ENCODE peak calls at places on chromosomes 11 and 22, in nine cellular contexts. One of them, this sample, is unnamed. For H4K20me1, the result is how much of the 10 kb centered on the place peaks cover.

GRCh38 chr11:31804439-31805036 is 6.6 kb downstream of the PAX6 start:
- DNase-seq in PC-3: no peak
- DNase-seq in hepatocyte: no peak
- DNase-seq in neural progenitor cell: peak
- DNase-seq in MM.1S: no peak
- DNase-seq in HCT116: no peak
- DNase-seq in OCI-LY7: no peak
- DNase-seq in SK-N-SH: peak
- DNase-seq in GM23338: peak
- DNase-seq in this sample: no peak

GRCh38 chr22:35526333-35526979 is 14.2 kb upstream of the RASD2 start:
- DNase-seq in PC-3: no peak
- DNase-seq in hepatocyte: no peak
- DNase-seq in neural progenitor cell: peak
- DNase-seq in MM.1S: no peak
- DNase-seq in HCT116: no peak
- DNase-seq in OCI-LY7: no peak
- DNase-seq in SK-N-SH: no peak
- DNase-seq in GM23338: no peak
- DNase-seq in this sample: no peak

GRCh38 chr11:35111171-35112055 is 27.6 kb upstream of the CD44 start:
- DNase-seq in PC-3: peak
- DNase-seq in hepatocyte: no peak
- DNase-seq in neural progenitor cell: no peak
- DNase-seq in MM.1S: no peak
- DNase-seq in HCT116: no peak
- DNase-seq in OCI-LY7: no peak
- DNase-seq in SK-N-SH: no peak
- DNase-seq in GM23338: no peak
- DNase-seq in this sample: peak

GRCh38 chr11:78256962-78257361 is 68.2 kb downstream of the USP35 start:
- DNase-seq in PC-3: no peak
- DNase-seq in hepatocyte: peak
- DNase-seq in neural progenitor cell: no peak
- DNase-seq in MM.1S: no peak
- DNase-seq in HCT116: no peak
- DNase-seq in OCI-LY7: no peak
- DNase-seq in SK-N-SH: no peak
- DNase-seq in GM23338: no peak
- DNase-seq in this sample: peak

GRCh38 chr22:22110548-22111266 is 128.1 kb upstream of the TOP3B start:
- DNase-seq in PC-3: peak
- DNase-seq in hepatocyte: peak
- DNase-seq in neural progenitor cell: peak
- DNase-seq in MM.1S: peak
- DNase-seq in HCT116: peak
- DNase-seq in OCI-LY7: peak
- DNase-seq in SK-N-SH: peak
- DNase-seq in GM23338: peak
- DNase-seq in this sample: peak

GRCh38 chr11:35541621-35542375 is 16.4 kb upstream of the PAMR1 start:
- DNase-seq in PC-3: no peak
- DNase-seq in hepatocyte: peak
- DNase-seq in neural progenitor cell: no peak
- DNase-seq in MM.1S: no peak
- DNase-seq in HCT116: no peak
- DNase-seq in OCI-LY7: no peak
- DNase-seq in SK-N-SH: no peak
- DNase-seq in GM23338: no peak
- DNase-seq in this sample: peak

GRCh38 chr11:68231598-68231997 is 18.5 kb upstream of the KMT5B start:
- DNase-seq in PC-3: no peak
- DNase-seq in hepatocyte: no peak
- DNase-seq in neural progenitor cell: no peak
- DNase-seq in MM.1S: no peak
- DNase-seq in HCT116: no peak
- DNase-seq in OCI-LY7: no peak
- DNase-seq in SK-N-SH: no peak
- DNase-seq in GM23338: no peak
- DNase-seq in this sample: no peak

GRCh38 chr11:27444801-27445215 is 27.8 kb downstream of the LGR4 start:
- DNase-seq in PC-3: peak
- DNase-seq in hepatocyte: no peak
- DNase-seq in neural progenitor cell: peak
- DNase-seq in MM.1S: no peak
- DNase-seq in HCT116: no peak
- DNase-seq in OCI-LY7: no peak
- DNase-seq in SK-N-SH: no peak
- DNase-seq in GM23338: peak
- DNase-seq in this sample: no peak

GRCh38 chr11:87290304-87290922 is 252.7 kb downstream of the TMEM135 start:
- DNase-seq in PC-3: peak
- DNase-seq in hepatocyte: peak
- DNase-seq in neural progenitor cell: peak
- DNase-seq in MM.1S: peak
- DNase-seq in HCT116: peak
- DNase-seq in OCI-LY7: peak
- DNase-seq in SK-N-SH: peak
- DNase-seq in GM23338: peak
- DNase-seq in this sample: peak

GRCh38 chr11:3616721-3617460 is 24.9 kb downstream of the ART5 start:
- DNase-seq in PC-3: no peak
- DNase-seq in hepatocyte: no peak
- DNase-seq in neural progenitor cell: no peak
- DNase-seq in MM.1S: no peak
- DNase-seq in HCT116: no peak
- DNase-seq in OCI-LY7: no peak
- DNase-seq in SK-N-SH: no peak
- DNase-seq in GM23338: no peak
- DNase-seq in this sample: no peak

GRCh38 chr11:78808903-78809302 is 234.2 kb upstream of the NARS2 start:
- DNase-seq in PC-3: peak
- DNase-seq in hepatocyte: no peak
- DNase-seq in neural progenitor cell: no peak
- DNase-seq in MM.1S: peak
- DNase-seq in HCT116: no peak
- DNase-seq in OCI-LY7: no peak
- DNase-seq in SK-N-SH: no peak
- DNase-seq in GM23338: no peak
- DNase-seq in this sample: no peak

GRCh38 chr11:46827995-46828394 is 18.1 kb downstream of the CKAP5 start:
- DNase-seq in PC-3: no peak
- DNase-seq in hepatocyte: no peak
- DNase-seq in neural progenitor cell: no peak
- DNase-seq in MM.1S: no peak
- DNase-seq in HCT116: no peak
- DNase-seq in OCI-LY7: no peak
- DNase-seq in SK-N-SH: no peak
- DNase-seq in GM23338: no peak
- DNase-seq in this sample: peak

GRCh38 chr11:115617767-115618166 is 113.6 kb upstream of the CADM1 start:
- DNase-seq in PC-3: no peak
- DNase-seq in hepatocyte: no peak
- DNase-seq in neural progenitor cell: no peak
- DNase-seq in MM.1S: no peak
- DNase-seq in HCT116: no peak
- DNase-seq in OCI-LY7: no peak
- DNase-seq in SK-N-SH: no peak
- DNase-seq in GM23338: no peak
- DNase-seq in this sample: no peak

GRCh38 chr11:70415176-70415575 is 16.8 kb downstream of the CTTN start:
- DNase-seq in PC-3: peak
- DNase-seq in hepatocyte: no peak
- DNase-seq in neural progenitor cell: no peak
- DNase-seq in MM.1S: no peak
- DNase-seq in HCT116: no peak
- DNase-seq in OCI-LY7: no peak
- DNase-seq in SK-N-SH: no peak
- DNase-seq in GM23338: no peak
- DNase-seq in this sample: peak

DNA sequence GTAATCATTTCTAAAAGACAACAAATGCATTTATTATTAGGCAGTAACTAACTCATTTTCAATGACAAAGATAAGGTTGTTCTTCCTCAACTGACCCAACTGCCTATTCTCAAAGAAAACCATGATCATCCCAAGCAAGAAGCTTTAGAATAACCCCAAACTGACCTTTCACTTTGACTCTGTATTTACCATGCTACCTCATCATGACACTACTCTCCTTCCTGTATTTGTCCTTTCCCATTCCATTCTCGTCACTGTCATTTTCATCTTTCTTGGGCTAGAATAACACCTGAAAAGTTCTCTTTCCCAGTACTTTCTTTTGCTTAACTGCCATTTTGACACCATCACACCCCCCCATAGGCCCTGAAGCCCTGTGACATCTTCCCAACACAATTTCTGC is 48.3 kb downstream of the TCF20 start:
- DNase-seq in PC-3: peak
- DNase-seq in hepatocyte: no peak
- DNase-seq in neural progenitor cell: no peak
- DNase-seq in MM.1S: no peak
- DNase-seq in HCT116: no peak
- DNase-seq in OCI-LY7: no peak
- DNase-seq in SK-N-SH: no peak
- DNase-seq in GM23338: no peak
- DNase-seq in this sample: no peak
- H4K20me1 ChIP-seq in PC-3: under half
- H4K20me1 ChIP-seq in hepatocyte: half or more
- H4K20me1 ChIP-seq in neural progenitor cell: half or more
- H4K20me1 ChIP-seq in MM.1S: under half
- H4K20me1 ChIP-seq in HCT116: under half
- H4K20me1 ChIP-seq in OCI-LY7: under half
- H4K20me1 ChIP-seq in SK-N-SH: under half
- H4K20me1 ChIP-seq in GM23338: half or more
- H4K20me1 ChIP-seq in this sample: under half

GRCh38 chr22:39416319-39416718 is 16.7 kb downstream of the TAB1 start:
- DNase-seq in PC-3: no peak
- DNase-seq in hepatocyte: peak
- DNase-seq in neural progenitor cell: no peak
- DNase-seq in MM.1S: no peak
- DNase-seq in HCT116: no peak
- DNase-seq in OCI-LY7: no peak
- DNase-seq in SK-N-SH: no peak
- DNase-seq in GM23338: no peak
- DNase-seq in this sample: no peak
- TF ChIP-seq EZH2phosphoT487 in PC-3: no peak
- TF ChIP-seq EZH2phosphoT487 in hepatocyte: no peak
- TF ChIP-seq EZH2phosphoT487 in neural progenitor cell: no peak
- TF ChIP-seq EZH2phosphoT487 in MM.1S: no peak
- TF ChIP-seq EZH2phosphoT487 in HCT116: no peak
- TF ChIP-seq EZH2phosphoT487 in OCI-LY7: no peak
- TF ChIP-seq EZH2phosphoT487 in SK-N-SH: no peak
- TF ChIP-seq EZH2phosphoT487 in GM23338: no peak
- TF ChIP-seq EZH2phosphoT487 in this sample: no peak

DNA sequence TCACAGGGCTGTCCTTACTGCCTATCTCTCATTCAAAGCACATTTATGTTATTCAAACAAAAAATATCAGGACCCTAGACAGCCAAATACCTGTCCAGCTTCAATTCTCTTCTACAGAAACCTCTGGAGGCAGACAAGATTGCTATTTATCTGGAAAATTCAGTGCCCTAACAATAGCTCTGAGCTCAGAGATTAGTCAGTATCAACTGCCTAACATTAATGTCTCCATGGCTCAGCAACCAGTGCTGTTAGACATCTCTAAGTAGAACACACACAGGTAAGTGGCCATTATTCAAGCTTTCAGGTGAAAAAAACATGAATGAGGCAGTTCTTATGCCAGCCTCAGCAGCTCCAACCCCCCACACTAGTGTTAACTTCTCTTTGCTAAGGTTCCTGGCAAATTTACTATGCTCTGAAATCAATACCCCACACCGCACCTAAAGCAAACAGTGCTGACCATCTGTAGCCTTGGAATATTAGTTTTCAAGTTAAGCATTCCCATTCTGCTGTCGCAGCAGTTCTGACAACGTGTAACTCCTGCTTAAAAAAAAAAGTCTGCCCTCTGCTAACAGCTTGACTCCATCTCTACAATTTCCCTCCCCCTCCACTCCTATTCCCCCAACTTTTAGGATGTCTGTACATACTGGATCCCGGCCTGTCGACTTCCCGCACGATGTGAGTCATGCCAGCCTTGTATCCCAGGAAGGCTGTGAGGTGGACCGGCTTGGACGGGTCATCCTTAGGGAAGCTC is 1.5 kb downstream of the RPL3 start:
- DNase-seq in PC-3: no peak
- DNase-seq in hepatocyte: no peak
- DNase-seq in neural progenitor cell: no peak
- DNase-seq in MM.1S: no peak
- DNase-seq in HCT116: no peak
- DNase-seq in OCI-LY7: peak
- DNase-seq in SK-N-SH: no peak
- DNase-seq in GM23338: no peak
- DNase-seq in this sample: peak
- H4K20me1 ChIP-seq in PC-3: half or more
- H4K20me1 ChIP-seq in hepatocyte: half or more
- H4K20me1 ChIP-seq in neural progenitor cell: half or more
- H4K20me1 ChIP-seq in MM.1S: half or more
- H4K20me1 ChIP-seq in HCT116: half or more
- H4K20me1 ChIP-seq in OCI-LY7: half or more
- H4K20me1 ChIP-seq in SK-N-SH: half or more
- H4K20me1 ChIP-seq in GM23338: half or more
- H4K20me1 ChIP-seq in this sample: under half

DNA sequence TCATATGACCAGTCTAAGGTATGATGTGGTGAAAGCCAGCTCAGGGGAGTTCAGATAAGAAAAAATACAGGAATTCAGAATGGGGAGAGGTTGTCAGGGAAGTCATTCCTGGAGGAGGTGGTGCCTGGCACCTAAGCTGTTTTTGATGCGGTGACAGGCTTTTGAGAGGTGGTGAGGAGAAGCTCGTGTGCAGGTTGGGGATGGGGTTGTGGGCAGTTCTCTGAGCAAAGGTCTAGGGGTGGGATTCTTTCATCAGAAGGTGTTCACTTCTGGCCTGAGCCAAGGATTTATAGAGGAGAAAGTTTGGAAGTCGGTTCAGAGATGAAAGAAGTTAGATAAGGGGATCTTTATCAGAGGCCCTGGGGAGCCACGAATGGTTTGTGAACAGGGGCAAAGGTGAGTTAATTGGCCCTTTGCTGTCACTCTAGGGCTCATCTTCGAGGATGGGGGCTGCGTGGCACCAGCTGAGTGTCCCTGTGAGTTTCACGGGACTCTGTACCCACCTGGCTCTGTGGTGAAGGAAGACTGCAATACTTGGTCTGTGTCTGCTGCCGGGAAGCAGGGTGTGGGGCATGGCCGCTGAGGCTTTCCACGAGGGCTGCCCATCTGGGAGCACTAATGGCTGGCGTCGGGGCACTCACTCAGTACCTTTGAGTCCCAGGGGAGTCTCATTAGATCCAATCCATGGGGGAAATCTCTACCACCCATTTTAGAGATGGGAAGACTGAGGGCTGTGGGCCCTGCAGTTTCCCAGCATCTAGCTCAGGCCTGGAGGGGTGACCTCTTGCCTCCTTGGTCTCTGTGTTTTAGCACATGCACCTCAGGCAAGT is 13.4 kb downstream of the OTOG start:
- DNase-seq in PC-3: no peak
- DNase-seq in hepatocyte: no peak
- DNase-seq in neural progenitor cell: no peak
- DNase-seq in MM.1S: no peak
- DNase-seq in HCT116: no peak
- DNase-seq in OCI-LY7: no peak
- DNase-seq in SK-N-SH: no peak
- DNase-seq in GM23338: no peak
- DNase-seq in this sample: no peak
- TF ChIP-seq EZH2phosphoT487 in PC-3: no peak
- TF ChIP-seq EZH2phosphoT487 in hepatocyte: no peak
- TF ChIP-seq EZH2phosphoT487 in neural progenitor cell: no peak
- TF ChIP-seq EZH2phosphoT487 in MM.1S: no peak
- TF ChIP-seq EZH2phosphoT487 in HCT116: no peak
- TF ChIP-seq EZH2phosphoT487 in OCI-LY7: no peak
- TF ChIP-seq EZH2phosphoT487 in SK-N-SH: no peak
- TF ChIP-seq EZH2phosphoT487 in GM23338: no peak
- TF ChIP-seq EZH2phosphoT487 in this sample: no peak